ENCODE peak calls at places on chromosome 19, in six cellular contexts. One of them, this sample, is unnamed.

GRCh38 chr19:17402982-17403855 is 2.2 kb downstream of the BST2 start:
- DNase-seq in lower leg skin: no peak
- DNase-seq in RWPE1: peak; percentile 87
- DNase-seq in neuronal stem cell: peak; percentile 86
- DNase-seq in stimulated activated CD4-positive, alpha-beta T cell treated with anti-CD3 and anti-CD28 coated beads, TNF-alpha, amount 100 ng/mL, for 24 hours: no peak
- DNase-seq in activated gamma-delta T cell treated with anti-CD3 and anti-CD28 coated beads, Interleukin-2, amount 50 U/mL, for 16 hours: no peak
- DNase-seq in this sample: no peak

GRCh38 chr19:10604460-10604980 is 17.4 kb upstream of the AP1M2 start:
- DNase-seq in activated gamma-delta T cell treated with anti-CD3 and anti-CD28 coated beads, Interleukin-2, amount 50 U/mL, for 16 hours: no peak
- DNase-seq in lower leg skin: peak; percentile 84
- DNase-seq in stimulated activated CD4-positive, alpha-beta T cell treated with anti-CD3 and anti-CD28 coated beads, TNF-alpha, amount 100 ng/mL, for 24 hours: no peak
- DNase-seq in RWPE1: no peak
- DNase-seq in neuronal stem cell: no peak
- DNase-seq in this sample: no peak

GRCh38 chr19:41977916-41978315 is 16.1 kb downstream of the ATP1A3 start:
- DNase-seq in activated gamma-delta T cell treated with anti-CD3 and anti-CD28 coated beads, Interleukin-2, amount 50 U/mL, for 16 hours: no peak
- DNase-seq in RWPE1: no peak
- DNase-seq in neuronal stem cell: no peak
- DNase-seq in stimulated activated CD4-positive, alpha-beta T cell treated with anti-CD3 and anti-CD28 coated beads, TNF-alpha, amount 100 ng/mL, for 24 hours: no peak
- DNase-seq in lower leg skin: no peak
- DNase-seq in this sample: no peak

GRCh38 chr19:30172643-30173242 is 199.4 kb upstream of the ZNF536 start:
- DNase-seq in RWPE1: no peak
- DNase-seq in lower leg skin: no peak
- DNase-seq in stimulated activated CD4-positive, alpha-beta T cell treated with anti-CD3 and anti-CD28 coated beads, TNF-alpha, amount 100 ng/mL, for 24 hours: no peak
- DNase-seq in neuronal stem cell: no peak
- DNase-seq in activated gamma-delta T cell treated with anti-CD3 and anti-CD28 coated beads, Interleukin-2, amount 50 U/mL, for 16 hours: no peak
- DNase-seq in this sample: no peak

GRCh38 chr19:17855333-17856152 is 4.2 kb upstream of the RPL18A start:
- DNase-seq in neuronal stem cell: peak; percentile 78
- DNase-seq in RWPE1: peak; percentile 85
- DNase-seq in activated gamma-delta T cell treated with anti-CD3 and anti-CD28 coated beads, Interleukin-2, amount 50 U/mL, for 16 hours: peak; percentile 91
- DNase-seq in stimulated activated CD4-positive, alpha-beta T cell treated with anti-CD3 and anti-CD28 coated beads, TNF-alpha, amount 100 ng/mL, for 24 hours: peak; percentile 86
- DNase-seq in lower leg skin: peak; percentile 97
- DNase-seq in this sample: peak; percentile 30

GRCh38 chr19:19460761-19461265 is 54.5 kb downstream of the TSSK6 start:
- DNase-seq in activated gamma-delta T cell treated with anti-CD3 and anti-CD28 coated beads, Interleukin-2, amount 50 U/mL, for 16 hours: peak; percentile 45
- DNase-seq in neuronal stem cell: no peak
- DNase-seq in stimulated activated CD4-positive, alpha-beta T cell treated with anti-CD3 and anti-CD28 coated beads, TNF-alpha, amount 100 ng/mL, for 24 hours: peak; percentile 24
- DNase-seq in RWPE1: no peak
- DNase-seq in lower leg skin: peak; percentile 95
- DNase-seq in this sample: no peak

GRCh38 chr19:33247441-33247819 is 21.8 kb upstream of the SLC7A10 start:
- DNase-seq in lower leg skin: no peak
- DNase-seq in RWPE1: no peak
- DNase-seq in stimulated activated CD4-positive, alpha-beta T cell treated with anti-CD3 and anti-CD28 coated beads, TNF-alpha, amount 100 ng/mL, for 24 hours: no peak
- DNase-seq in activated gamma-delta T cell treated with anti-CD3 and anti-CD28 coated beads, Interleukin-2, amount 50 U/mL, for 16 hours: no peak
- DNase-seq in neuronal stem cell: no peak
- DNase-seq in this sample: no peak

GRCh38 chr19:8028951-8029491 is 23.5 kb upstream of the CCL25 start:
- DNase-seq in activated gamma-delta T cell treated with anti-CD3 and anti-CD28 coated beads, Interleukin-2, amount 50 U/mL, for 16 hours: no peak
- DNase-seq in neuronal stem cell: peak; percentile 97
- DNase-seq in stimulated activated CD4-positive, alpha-beta T cell treated with anti-CD3 and anti-CD28 coated beads, TNF-alpha, amount 100 ng/mL, for 24 hours: no peak
- DNase-seq in lower leg skin: no peak
- DNase-seq in RWPE1: no peak
- DNase-seq in this sample: no peak

GRCh38 chr19:35417278-35417677 is 30.8 kb upstream of the FFAR2 start:
- DNase-seq in stimulated activated CD4-positive, alpha-beta T cell treated with anti-CD3 and anti-CD28 coated beads, TNF-alpha, amount 100 ng/mL, for 24 hours: no peak
- DNase-seq in lower leg skin: no peak
- DNase-seq in activated gamma-delta T cell treated with anti-CD3 and anti-CD28 coated beads, Interleukin-2, amount 50 U/mL, for 16 hours: no peak
- DNase-seq in neuronal stem cell: no peak
- DNase-seq in RWPE1: no peak
- DNase-seq in this sample: no peak

GRCh38 chr19:898663-899062 is 5.4 kb downstream of the RNU6-9 start:
- DNase-seq in stimulated activated CD4-positive, alpha-beta T cell treated with anti-CD3 and anti-CD28 coated beads, TNF-alpha, amount 100 ng/mL, for 24 hours: no peak
- DNase-seq in lower leg skin: no peak
- DNase-seq in RWPE1: no peak
- DNase-seq in activated gamma-delta T cell treated with anti-CD3 and anti-CD28 coated beads, Interleukin-2, amount 50 U/mL, for 16 hours: no peak
- DNase-seq in neuronal stem cell: no peak
- DNase-seq in this sample: no peak

GRCh38 chr19:980133-980998 is 3.8 kb upstream of the WDR18 start:
- DNase-seq in lower leg skin: no peak
- DNase-seq in stimulated activated CD4-positive, alpha-beta T cell treated with anti-CD3 and anti-CD28 coated beads, TNF-alpha, amount 100 ng/mL, for 24 hours: no peak
- DNase-seq in RWPE1: no peak
- DNase-seq in activated gamma-delta T cell treated with anti-CD3 and anti-CD28 coated beads, Interleukin-2, amount 50 U/mL, for 16 hours: no peak
- DNase-seq in neuronal stem cell: peak; percentile 85
- DNase-seq in this sample: no peak

GRCh38 chr19:4556574-4557185 is 2.8 kb downstream of the SEMA6B start:
- DNase-seq in activated gamma-delta T cell treated with anti-CD3 and anti-CD28 coated beads, Interleukin-2, amount 50 U/mL, for 16 hours: no peak
- DNase-seq in RWPE1: peak; percentile 96
- DNase-seq in stimulated activated CD4-positive, alpha-beta T cell treated with anti-CD3 and anti-CD28 coated beads, TNF-alpha, amount 100 ng/mL, for 24 hours: no peak
- DNase-seq in lower leg skin: no peak
- DNase-seq in neuronal stem cell: no peak
- DNase-seq in this sample: no peak

GRCh38 chr19:47742636-47743035 is 2.7 kb upstream of the NOP53 start:
- DNase-seq in stimulated activated CD4-positive, alpha-beta T cell treated with anti-CD3 and anti-CD28 coated beads, TNF-alpha, amount 100 ng/mL, for 24 hours: no peak
- DNase-seq in RWPE1: no peak
- DNase-seq in neuronal stem cell: no peak
- DNase-seq in activated gamma-delta T cell treated with anti-CD3 and anti-CD28 coated beads, Interleukin-2, amount 50 U/mL, for 16 hours: no peak
- DNase-seq in lower leg skin: no peak
- DNase-seq in this sample: no peak

GRCh38 chr19:1650627-1651009 is 1.8 kb downstream of the TCF3 start:
- DNase-seq in activated gamma-delta T cell treated with anti-CD3 and anti-CD28 coated beads, Interleukin-2, amount 50 U/mL, for 16 hours: no peak
- DNase-seq in RWPE1: peak; percentile 9
- DNase-seq in neuronal stem cell: peak; percentile 21
- DNase-seq in stimulated activated CD4-positive, alpha-beta T cell treated with anti-CD3 and anti-CD28 coated beads, TNF-alpha, amount 100 ng/mL, for 24 hours: no peak
- DNase-seq in lower leg skin: no peak
- DNase-seq in this sample: no peak

GRCh38 chr19:31214086-31214485 is 135.2 kb downstream of the TSHZ3 start:
- DNase-seq in activated gamma-delta T cell treated with anti-CD3 and anti-CD28 coated beads, Interleukin-2, amount 50 U/mL, for 16 hours: peak; percentile 76
- DNase-seq in lower leg skin: peak; percentile 95
- DNase-seq in stimulated activated CD4-positive, alpha-beta T cell treated with anti-CD3 and anti-CD28 coated beads, TNF-alpha, amount 100 ng/mL, for 24 hours: peak; percentile 86
- DNase-seq in neuronal stem cell: no peak
- DNase-seq in RWPE1: peak; percentile 96
- DNase-seq in this sample: peak; percentile 10

GRCh38 chr19:10230904-10231623 is at the start of gene S1PR2:
- DNase-seq in lower leg skin: peak; percentile 95
- DNase-seq in neuronal stem cell: peak; percentile 73
- DNase-seq in stimulated activated CD4-positive, alpha-beta T cell treated with anti-CD3 and anti-CD28 coated beads, TNF-alpha, amount 100 ng/mL, for 24 hours: peak; percentile 48
- DNase-seq in activated gamma-delta T cell treated with anti-CD3 and anti-CD28 coated beads, Interleukin-2, amount 50 U/mL, for 16 hours: peak; percentile 51
- DNase-seq in RWPE1: peak; percentile 67
- DNase-seq in this sample: no peak

GRCh38 chr19:35458821-35459391 is 10.8 kb downstream of the FFAR2 start:
- DNase-seq in stimulated activated CD4-positive, alpha-beta T cell treated with anti-CD3 and anti-CD28 coated beads, TNF-alpha, amount 100 ng/mL, for 24 hours: no peak
- DNase-seq in activated gamma-delta T cell treated with anti-CD3 and anti-CD28 coated beads, Interleukin-2, amount 50 U/mL, for 16 hours: no peak
- DNase-seq in neuronal stem cell: no peak
- DNase-seq in RWPE1: no peak
- DNase-seq in lower leg skin: no peak
- DNase-seq in this sample: no peak

GRCh38 chr19:29702958-29703320 is 12.1 kb downstream of the C19orf12 start:
- DNase-seq in neuronal stem cell: no peak
- DNase-seq in lower leg skin: no peak
- DNase-seq in stimulated activated CD4-positive, alpha-beta T cell treated with anti-CD3 and anti-CD28 coated beads, TNF-alpha, amount 100 ng/mL, for 24 hours: no peak
- DNase-seq in activated gamma-delta T cell treated with anti-CD3 and anti-CD28 coated beads, Interleukin-2, amount 50 U/mL, for 16 hours: no peak
- DNase-seq in RWPE1: no peak
- DNase-seq in this sample: no peak

GRCh38 chr19:37467608-37468090 is 405 bp upstream of the ZNF569 start:
- DNase-seq in stimulated activated CD4-positive, alpha-beta T cell treated with anti-CD3 and anti-CD28 coated beads, TNF-alpha, amount 100 ng/mL, for 24 hours: no peak
- DNase-seq in lower leg skin: no peak
- DNase-seq in neuronal stem cell: no peak
- DNase-seq in activated gamma-delta T cell treated with anti-CD3 and anti-CD28 coated beads, Interleukin-2, amount 50 U/mL, for 16 hours: no peak
- DNase-seq in RWPE1: no peak
- DNase-seq in this sample: no peak

GRCh38 chr19:35349614-35350521 is 2.2 kb downstream of the FFAR1 start:
- DNase-seq in activated gamma-delta T cell treated with anti-CD3 and anti-CD28 coated beads, Interleukin-2, amount 50 U/mL, for 16 hours: no peak
- DNase-seq in neuronal stem cell: no peak
- DNase-seq in stimulated activated CD4-positive, alpha-beta T cell treated with anti-CD3 and anti-CD28 coated beads, TNF-alpha, amount 100 ng/mL, for 24 hours: no peak
- DNase-seq in lower leg skin: peak; percentile 78
- DNase-seq in RWPE1: no peak
- DNase-seq in this sample: no peak

GRCh38 chr19:3607398-3608078 is 863 bp upstream of the TBXA2R start:
- DNase-seq in stimulated activated CD4-positive, alpha-beta T cell treated with anti-CD3 and anti-CD28 coated beads, TNF-alpha, amount 100 ng/mL, for 24 hours: no peak
- DNase-seq in lower leg skin: no peak
- DNase-seq in neuronal stem cell: no peak
- DNase-seq in activated gamma-delta T cell treated with anti-CD3 and anti-CD28 coated beads, Interleukin-2, amount 50 U/mL, for 16 hours: no peak
- DNase-seq in RWPE1: no peak
- DNase-seq in this sample: no peak

GRCh38 chr19:920051-920857 is 3.1 kb downstream of the KISS1R start:
- DNase-seq in stimulated activated CD4-positive, alpha-beta T cell treated with anti-CD3 and anti-CD28 coated beads, TNF-alpha, amount 100 ng/mL, for 24 hours: no peak
- DNase-seq in neuronal stem cell: no peak
- DNase-seq in activated gamma-delta T cell treated with anti-CD3 and anti-CD28 coated beads, Interleukin-2, amount 50 U/mL, for 16 hours: no peak
- DNase-seq in lower leg skin: no peak
- DNase-seq in RWPE1: no peak
- DNase-seq in this sample: peak; percentile 29

GRCh38 chr19:13103961-13104847 is 1.5 kb upstream of the LYL1 start:
- DNase-seq in neuronal stem cell: no peak
- DNase-seq in stimulated activated CD4-positive, alpha-beta T cell treated with anti-CD3 and anti-CD28 coated beads, TNF-alpha, amount 100 ng/mL, for 24 hours: peak; percentile 45
- DNase-seq in lower leg skin: peak; percentile 93
- DNase-seq in activated gamma-delta T cell treated with anti-CD3 and anti-CD28 coated beads, Interleukin-2, amount 50 U/mL, for 16 hours: peak; percentile 50
- DNase-seq in RWPE1: no peak
- DNase-seq in this sample: no peak

GRCh38 chr19:32164384-32164992 is 180.9 kb upstream of the ZNF507 start:
- DNase-seq in lower leg skin: peak; percentile 26
- DNase-seq in RWPE1: no peak
- DNase-seq in activated gamma-delta T cell treated with anti-CD3 and anti-CD28 coated beads, Interleukin-2, amount 50 U/mL, for 16 hours: no peak
- DNase-seq in stimulated activated CD4-positive, alpha-beta T cell treated with anti-CD3 and anti-CD28 coated beads, TNF-alpha, amount 100 ng/mL, for 24 hours: no peak
- DNase-seq in neuronal stem cell: no peak
- DNase-seq in this sample: no peak

GRCh38 chr19:51407631-51408131 is 9.8 kb downstream of the SIGLEC10 start:
- DNase-seq in lower leg skin: no peak
- DNase-seq in RWPE1: peak; percentile 39
- DNase-seq in stimulated activated CD4-positive, alpha-beta T cell treated with anti-CD3 and anti-CD28 coated beads, TNF-alpha, amount 100 ng/mL, for 24 hours: no peak
- DNase-seq in activated gamma-delta T cell treated with anti-CD3 and anti-CD28 coated beads, Interleukin-2, amount 50 U/mL, for 16 hours: no peak
- DNase-seq in neuronal stem cell: no peak
- DNase-seq in this sample: no peak

GRCh38 chr19:42528354-42529247 is at the start of gene CEACAM1:
- DNase-seq in stimulated activated CD4-positive, alpha-beta T cell treated with anti-CD3 and anti-CD28 coated beads, TNF-alpha, amount 100 ng/mL, for 24 hours: peak; percentile 17
- DNase-seq in RWPE1: peak; percentile 70
- DNase-seq in lower leg skin: peak; percentile 84
- DNase-seq in neuronal stem cell: no peak
- DNase-seq in activated gamma-delta T cell treated with anti-CD3 and anti-CD28 coated beads, Interleukin-2, amount 50 U/mL, for 16 hours: no peak
- DNase-seq in this sample: peak; percentile 46

GRCh38 chr19:31271569-31271911 is 77.7 kb downstream of the TSHZ3 start:
- DNase-seq in stimulated activated CD4-positive, alpha-beta T cell treated with anti-CD3 and anti-CD28 coated beads, TNF-alpha, amount 100 ng/mL, for 24 hours: no peak
- DNase-seq in activated gamma-delta T cell treated with anti-CD3 and anti-CD28 coated beads, Interleukin-2, amount 50 U/mL, for 16 hours: no peak
- DNase-seq in lower leg skin: no peak
- DNase-seq in neuronal stem cell: no peak
- DNase-seq in RWPE1: no peak
- DNase-seq in this sample: no peak

GRCh38 chr19:52592301-52592700 is 22.2 kb downstream of the ZNF701 start:
- DNase-seq in stimulated activated CD4-positive, alpha-beta T cell treated with anti-CD3 and anti-CD28 coated beads, TNF-alpha, amount 100 ng/mL, for 24 hours: no peak
- DNase-seq in activated gamma-delta T cell treated with anti-CD3 and anti-CD28 coated beads, Interleukin-2, amount 50 U/mL, for 16 hours: no peak
- DNase-seq in RWPE1: no peak
- DNase-seq in neuronal stem cell: no peak
- DNase-seq in lower leg skin: no peak
- DNase-seq in this sample: no peak

GRCh38 chr19:17327654-17328516 is 6.8 kb downstream of the ANO8 start:
- DNase-seq in activated gamma-delta T cell treated with anti-CD3 and anti-CD28 coated beads, Interleukin-2, amount 50 U/mL, for 16 hours: peak; percentile 29
- DNase-seq in stimulated activated CD4-positive, alpha-beta T cell treated with anti-CD3 and anti-CD28 coated beads, TNF-alpha, amount 100 ng/mL, for 24 hours: no peak
- DNase-seq in RWPE1: peak; percentile 72
- DNase-seq in lower leg skin: no peak
- DNase-seq in neuronal stem cell: peak; percentile 84
- DNase-seq in this sample: no peak

GRCh38 chr19:35559781-35560180 is 3.7 kb downstream of the ATP4A start:
- DNase-seq in stimulated activated CD4-positive, alpha-beta T cell treated with anti-CD3 and anti-CD28 coated beads, TNF-alpha, amount 100 ng/mL, for 24 hours: no peak
- DNase-seq in RWPE1: no peak
- DNase-seq in activated gamma-delta T cell treated with anti-CD3 and anti-CD28 coated beads, Interleukin-2, amount 50 U/mL, for 16 hours: no peak
- DNase-seq in lower leg skin: no peak
- DNase-seq in neuronal stem cell: no peak
- DNase-seq in this sample: no peak

GRCh38 chr19:29484876-29485275 is 40.9 kb upstream of the VSTM2B start:
- DNase-seq in activated gamma-delta T cell treated with anti-CD3 and anti-CD28 coated beads, Interleukin-2, amount 50 U/mL, for 16 hours: no peak
- DNase-seq in stimulated activated CD4-positive, alpha-beta T cell treated with anti-CD3 and anti-CD28 coated beads, TNF-alpha, amount 100 ng/mL, for 24 hours: no peak
- DNase-seq in RWPE1: no peak
- DNase-seq in neuronal stem cell: no peak
- DNase-seq in lower leg skin: no peak
- DNase-seq in this sample: no peak

GRCh38 chr19:51441410-51442390 is 16.6 kb downstream of the SIGLEC8 start:
- DNase-seq in lower leg skin: peak; percentile 86
- DNase-seq in RWPE1: peak; percentile 24
- DNase-seq in activated gamma-delta T cell treated with anti-CD3 and anti-CD28 coated beads, Interleukin-2, amount 50 U/mL, for 16 hours: peak; percentile 86
- DNase-seq in neuronal stem cell: no peak
- DNase-seq in stimulated activated CD4-positive, alpha-beta T cell treated with anti-CD3 and anti-CD28 coated beads, TNF-alpha, amount 100 ng/mL, for 24 hours: peak; percentile 90
- DNase-seq in this sample: no peak

GRCh38 chr19:2503521-2504109 is 27.7 kb downstream of the GADD45B start:
- DNase-seq in activated gamma-delta T cell treated with anti-CD3 and anti-CD28 coated beads, Interleukin-2, amount 50 U/mL, for 16 hours: peak; percentile 72
- DNase-seq in RWPE1: peak; percentile 84
- DNase-seq in stimulated activated CD4-positive, alpha-beta T cell treated with anti-CD3 and anti-CD28 coated beads, TNF-alpha, amount 100 ng/mL, for 24 hours: peak; percentile 36
- DNase-seq in lower leg skin: no peak
- DNase-seq in neuronal stem cell: no peak
- DNase-seq in this sample: no peak

This sample was measured in NCI-H2107.